ENCODE peak calls at places on chromosomes 4 and X, in ten cellular contexts. O, W, Y, C, E, N, B, V, A and H are unnamed samples.

GRCh38 chr4:155960522-155960921 is 6.9 kb upstream of the CTSO start:
- DNase-seq in O (no peak), W (no peak), Y (no peak), C (no peak), E (peak; percentile 85), N (peak; percentile 65), B (peak; percentile 56), V (no peak), A (no peak), H (no peak)

GRCh38 chr4:82842593-82842992 is 44.0 kb upstream of the SCD5 start:
- DNase-seq in O (no peak), W (no peak), Y (no peak), C (no peak), E (peak; percentile 68), N (no peak), B (no peak), V (no peak), A (no peak), H (no peak)

GRCh38 chr4:12724520-12724919 is 759.6 kb downstream of the RAB28 start:
- DNase-seq in O (no peak), W (no peak), Y (no peak), C (no peak), E (peak; percentile 19), N (no peak), B (no peak), V (no peak), A (no peak), H (no peak)

GRCh38 chr4:152937535-152938236 is 1.6 kb downstream of the FHDC1 start:
- DNase-seq in O (no peak), W (no peak), Y (peak; percentile 37), C (peak; percentile 8), E (peak; percentile 68), N (peak; percentile 48), B (peak; percentile 58), V (no peak), A (peak; percentile 41), H (no peak)

GRCh38 chr4:23036503-23036902 is 343.8 kb downstream of the GBA3 start:
- DNase-seq in O (no peak), W (no peak), Y (no peak), C (no peak), E (peak; percentile 13), N (no peak), B (no peak), V (no peak), A (no peak), H (no peak)

GRCh38 chrX:95332530-95332929 is 1352.1 kb upstream of the DIAPH2 start:
- DNase-seq in O (no peak), W (no peak), Y (no peak), C (no peak), E (no peak), N (no peak), B (no peak), V (no peak), A (no peak), H (no peak)

GRCh38 chr4:577499-578450 is 1.7 kb upstream of the TMEM271 start:
- DNase-seq in O (no peak), W (no peak), Y (no peak), C (no peak), E (peak; percentile 54), N (peak; percentile 36), B (peak; percentile 39), V (no peak), A (no peak), H (peak; percentile 5)

GRCh38 chr4:27568952-27569319 is 708.3 kb downstream of the STIM2 start:
- DNase-seq in O (no peak), W (no peak), Y (no peak), C (no peak), E (no peak), N (no peak), B (no peak), V (no peak), A (no peak), H (no peak)

GRCh38 chrX:30661228-30661627 is 8.0 kb downstream of the GK start:
- DNase-seq in O (no peak), W (no peak), Y (no peak), C (no peak), E (no peak), N (no peak), B (no peak), V (no peak), A (no peak), H (no peak)

GRCh38 chr4:177315767-177316490 is 6.3 kb downstream of the NEIL3 start:
- DNase-seq in O (no peak), W (no peak), Y (no peak), C (no peak), E (no peak), N (no peak), B (no peak), V (no peak), A (no peak), H (no peak)

GRCh38 chr4:124883642-124884041 is 171.1 kb upstream of the ANKRD50 start:
- DNase-seq in O (no peak), W (no peak), Y (no peak), C (no peak), E (peak; percentile 23), N (peak; percentile 77), B (no peak), V (no peak), A (no peak), H (no peak)

GRCh38 chr4:3168029-3168428 is 80.9 kb upstream of the MSANTD1 start:
- DNase-seq in O (no peak), W (no peak), Y (no peak), C (no peak), E (peak; percentile 59), N (peak; percentile 56), B (peak; percentile 30), V (no peak), A (no peak), H (no peak)

GRCh38 chrX:3145716-3146115 is 104.4 kb downstream of the ARSF start:
- DNase-seq in O (no peak), W (no peak), Y (no peak), C (no peak), E (no peak), N (no peak), B (no peak), V (no peak), A (no peak), H (no peak)

GRCh38 chr4:106365613-106366012 is 3.0 kb downstream of the GIMD1 start:
- DNase-seq in O (no peak), W (no peak), Y (no peak), C (no peak), E (peak; percentile 97), N (peak; percentile 96), B (peak; percentile 82), V (no peak), A (no peak), H (peak; percentile 82)

DNA sequence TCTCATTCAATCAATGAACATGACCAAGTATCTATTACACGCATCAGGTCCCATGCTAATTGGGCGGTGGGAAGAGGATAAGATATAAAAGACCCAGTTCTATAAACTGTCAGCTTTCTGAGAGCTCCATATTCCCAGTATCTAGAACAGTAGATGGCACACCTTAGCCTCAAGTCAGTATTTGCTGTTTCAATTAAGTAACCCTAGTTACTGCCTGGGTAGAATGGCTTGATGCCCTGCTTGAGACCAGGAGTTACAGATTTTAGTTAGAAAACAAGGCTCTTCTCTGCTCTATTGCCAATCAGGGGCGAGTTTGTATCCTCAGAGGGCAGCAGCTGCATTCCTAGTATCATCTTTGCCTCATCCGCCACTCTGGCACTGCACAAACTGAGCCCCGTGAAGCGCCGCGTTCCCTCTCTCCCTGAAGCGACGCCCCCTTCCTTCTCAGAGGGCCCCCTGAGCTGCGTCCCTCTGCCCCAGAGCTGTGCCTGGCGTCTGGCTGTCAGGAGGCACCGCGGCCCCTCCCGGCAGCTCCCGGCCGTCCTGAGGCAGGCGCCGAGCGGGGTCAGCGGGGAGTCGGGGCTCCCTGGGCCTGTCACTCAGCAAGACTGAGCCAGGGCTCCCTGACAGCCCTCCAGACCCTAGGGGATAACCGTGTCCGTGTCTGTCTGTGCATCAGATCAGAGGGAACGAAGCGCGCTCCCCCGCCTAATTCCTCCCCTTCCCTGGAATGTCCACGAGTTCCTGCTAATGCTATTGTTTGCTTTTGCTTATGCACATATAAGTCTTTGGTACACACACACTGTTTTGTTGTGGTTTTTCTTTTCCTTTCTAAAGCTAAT is 212.4 kb upstream of the TTC29 start:
- DNase-seq in O (no peak), W (no peak), Y (peak; percentile 19), C (no peak), E (peak; percentile 40), N (peak; percentile 39), B (no peak), V (no peak), A (peak; percentile 9), H (no peak)
- H3K4me3 ChIP-seq in O (peak overlapping the region; percentile 43), W (peak overlapping the region; percentile 52), Y (peak overlapping the region; percentile 65), C (no peak overlapping the region), E (peak overlapping the region; percentile 79), N (peak overlapping the region; percentile 4), B (peak overlapping the region; percentile 59), V (peak overlapping the region; percentile 23), A (no peak overlapping the region), H (peak overlapping the region; percentile 38)

GRCh38 chr4:138802499-138802898 is 213.1 kb upstream of the NOCT start:
- DNase-seq in O (no peak), W (no peak), Y (no peak), C (no peak), E (no peak), N (no peak), B (no peak), V (no peak), A (no peak), H (no peak)
- H3K27me3 ChIP-seq in O (no peaks in the 10 kb centered on the region), W (no peaks in the 10 kb centered on the region), Y (peaks cover 7% of the 10 kb centered on the region), C (no peaks in the 10 kb centered on the region), E (peaks cover 56% of the 10 kb centered on the region), N (peaks cover 17% of the 10 kb centered on the region), B (peaks cover 8% of the 10 kb centered on the region), V (no peaks in the 10 kb centered on the region), A (peaks cover 15% of the 10 kb centered on the region), H (no peaks in the 10 kb centered on the region)

DNA sequence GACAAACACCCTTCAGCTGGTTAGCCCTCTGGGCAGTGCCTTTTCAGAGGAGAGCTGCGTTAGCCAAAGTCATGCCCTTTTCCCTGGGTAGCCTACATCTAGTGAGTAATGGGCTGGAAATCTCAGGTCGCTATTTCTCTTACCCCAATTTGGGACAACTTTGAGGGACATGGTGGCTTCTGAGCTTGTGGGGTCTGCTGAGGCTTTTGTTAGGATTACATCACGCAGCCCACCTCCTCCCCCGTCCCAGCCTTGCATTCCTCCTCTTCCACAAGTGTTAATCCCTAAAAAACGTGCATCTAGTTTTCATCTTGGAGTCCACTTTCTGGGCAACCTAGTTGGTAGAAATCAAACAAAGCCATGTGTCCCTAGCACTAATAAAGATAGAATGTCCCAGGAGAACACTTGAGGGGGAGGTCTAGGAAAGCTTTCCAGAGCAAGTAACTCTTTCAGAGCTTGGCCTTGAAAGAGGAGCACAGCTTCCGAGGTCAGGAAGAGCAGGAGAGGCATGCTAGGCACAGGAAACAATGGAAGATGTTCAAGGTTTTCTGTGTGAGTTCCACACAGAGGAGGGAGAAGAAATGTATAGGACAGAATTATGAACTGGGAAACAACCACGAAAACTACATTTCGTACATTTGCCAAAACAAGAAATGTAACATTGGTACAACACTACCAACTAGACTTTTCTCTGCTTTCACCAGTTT is 2.8 kb downstream of the MRFAP1 start:
- DNase-seq in O (no peak), W (no peak), Y (no peak), C (no peak), E (no peak), N (no peak), B (no peak), V (no peak), A (no peak), H (no peak)
- H3K4me3 ChIP-seq in O (no peak overlapping the region), W (no peak overlapping the region), Y (peak overlapping the region; percentile 99), C (no peak overlapping the region), E (no peak overlapping the region), N (no peak overlapping the region), B (no peak overlapping the region), V (no peak overlapping the region), A (no peak overlapping the region), H (no peak overlapping the region)

DNA sequence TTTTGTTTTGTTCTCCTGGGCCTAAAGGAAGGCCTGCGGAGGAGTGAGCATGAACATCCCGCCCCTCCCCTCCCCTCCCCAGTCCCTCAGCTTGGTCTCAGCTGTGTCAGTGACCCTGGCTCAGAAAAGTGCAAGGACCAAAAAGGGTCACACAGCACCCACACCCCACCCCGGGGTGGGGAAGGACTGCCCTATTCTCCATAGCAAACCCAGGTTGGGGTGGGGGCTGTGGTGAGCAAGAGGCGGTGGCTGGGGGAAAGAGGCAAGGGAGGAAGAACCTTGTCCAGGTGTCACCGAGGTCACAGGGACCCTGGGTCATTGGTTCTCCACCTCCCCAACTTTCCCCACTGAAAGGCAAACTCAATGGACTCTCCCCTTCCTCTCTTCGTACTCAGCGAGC is 7.6 kb upstream of the MSX1 start:
- DNase-seq in O (no peak), W (no peak), Y (no peak), C (no peak), E (no peak), N (no peak), B (no peak), V (no peak), A (no peak), H (no peak)
- H3K27me3 ChIP-seq in O (peaks cover 72% of the 10 kb centered on the region), W (peaks cover 3% of the 10 kb centered on the region), Y (peaks cover 100% of the 10 kb centered on the region), C (peaks cover 44% of the 10 kb centered on the region), E (no peaks in the 10 kb centered on the region), N (peaks cover 10% of the 10 kb centered on the region), B (peaks cover 33% of the 10 kb centered on the region), V (no peaks in the 10 kb centered on the region), A (peaks cover 89% of the 10 kb centered on the region), H (peaks cover 62% of the 10 kb centered on the region)